ENCODE peak calls at places on chromosomes 1 and 21, in four cellular contexts. S, R, L and N are unnamed samples.

GRCh38 chr1:26666855-26667254 is 29.0 kb upstream of the ARID1A start:
- DNase-seq in S (no peak), L (no peak), R (peak; percentile 39), N (peak; percentile 20)

GRCh38 chr21:15309721-15310120 is 244.9 kb upstream of the NRIP1 start:
- DNase-seq in S (peak; percentile 77), R (no peak), L (no peak), N (no peak)

GRCh38 chr1:11453742-11454442 is 25.1 kb upstream of the DISP3 start:
- DNase-seq in R (no peak), S (no peak), L (no peak), N (no peak)

GRCh38 chr1:30327370-30328099 is 395.9 kb downstream of the MATN1 start:
- DNase-seq in R (no peak), S (no peak), L (no peak), N (no peak)

GRCh38 chr1:87632232-87632631 is 303.6 kb downstream of the LMO4 start:
- DNase-seq in R (no peak), S (no peak), L (no peak), N (no peak)

GRCh38 chr1:152502496-152503180 is 8.0 kb upstream of the LCE5A start:
- DNase-seq in R (no peak), L (no peak), S (peak; percentile 18), N (no peak)

GRCh38 chr1:107670397-107670796 is 294.6 kb downstream of the VAV3 start:
- DNase-seq in R (no peak), S (no peak), L (no peak), N (no peak)

GRCh38 chr21:42818328-42818749 is 61.0 kb downstream of the WDR4 start:
- DNase-seq in S (peak; percentile 46), L (peak; percentile 73), R (peak; percentile 61), N (peak; percentile 60)

GRCh38 chr21:44815852-44816628 is 1.8 kb downstream of the SUMO3 start:
- DNase-seq in S (no peak), R (no peak), L (no peak), N (no peak)

GRCh38 chr1:64172458-64172983 is 30.9 kb upstream of the UBE2U start:
- DNase-seq in S (peak; percentile 67), L (no peak), R (peak; percentile 91), N (peak; percentile 79)

GRCh38 chr1:111944121-111944785 is 45.2 kb downstream of the KCND3 start:
- DNase-seq in R (no peak), L (no peak), S (no peak), N (no peak)

GRCh38 chr1:1167416-1168155 is 6.1 kb upstream of the TTLL10 start:
- DNase-seq in S (no peak), L (peak; percentile 87), R (no peak), N (no peak)

GRCh38 chr1:12087797-12088314 is 24.8 kb downstream of the TNFRSF8 start:
- DNase-seq in L (no peak), R (no peak), S (no peak), N (no peak)

GRCh38 chr1:226002667-226003501 is 3.7 kb upstream of the SDE2 start:
- DNase-seq in R (no peak), L (peak; percentile 51), S (peak; percentile 45), N (no peak)

GRCh38 chr1:184482113-184482512 is 95.3 kb downstream of the C1orf21 start:
- DNase-seq in L (peak; percentile 62), S (peak; percentile 93), R (peak; percentile 88), N (peak; percentile 57)

GRCh38 chr1:18175530-18176377 is 68.2 kb downstream of the IGSF21 start:
- DNase-seq in R (no peak), S (no peak), L (no peak), N (no peak)

GRCh38 chr1:70140894-70141293 is 64.5 kb downstream of the LRRC40 start:
- DNase-seq in L (no peak), S (peak; percentile 24), R (no peak), N (no peak)

GRCh38 chr1:154689063-154689462 is 81.1 kb upstream of the ADAR start:
- DNase-seq in L (no peak), R (no peak), S (no peak), N (no peak)

GRCh38 chr1:247273013-247273412 is 17.1 kb downstream of the VN1R5 start:
- DNase-seq in S (no peak), L (no peak), R (no peak), N (peak; percentile 24)

GRCh38 chr1:211114446-211114845 is 19.5 kb downstream of the KCNH1 start:
- DNase-seq in L (no peak), R (no peak), S (no peak), N (no peak)

GRCh38 chr1:201348211-201348566 is 29.3 kb downstream of the TNNT2 start:
- DNase-seq in S (peak; percentile 45), L (peak; percentile 33), R (peak; percentile 60), N (peak; percentile 39)

GRCh38 chr1:62849031-62849430 is 65.1 kb downstream of the ATG4C start:
- DNase-seq in S (no peak), R (no peak), L (no peak), N (no peak)

GRCh38 chr1:235073331-235073967 is 55.2 kb downstream of the TOMM20 start:
- DNase-seq in L (peak; percentile 88), S (no peak), R (no peak), N (no peak)

GRCh38 chr1:19877821-19878636 is 4.2 kb upstream of the OTUD3 start:
- DNase-seq in S (no peak), R (no peak), L (peak; percentile 42), N (peak; percentile 46)

GRCh38 chr21:37631319-37632117 is 264.9 kb downstream of the DYRK1A start:
- DNase-seq in S (no peak), R (no peak), L (no peak), N (no peak)

GRCh38 chr1:156748670-156749428 is 2.6 kb downstream of the HDGF start:
- DNase-seq in L (peak; percentile 79), S (peak; percentile 72), R (peak; percentile 70), N (peak; percentile 72)

GRCh38 chr1:161777250-161777649 is 11.1 kb downstream of the ATF6 start:
- DNase-seq in R (no peak), S (no peak), L (no peak), N (no peak)

GRCh38 chr1:229378586-229379442 is 36.0 kb upstream of the CCSAP start:
- DNase-seq in R (no peak), S (no peak), L (no peak), N (no peak)

GRCh38 chr1:178417858-178418257 is 78.9 kb downstream of the CLEC20A start:
- DNase-seq in L (no peak), R (peak; percentile 93), S (peak; percentile 45), N (peak; percentile 77)

GRCh38 chr1:2307943-2308342 is 79.8 kb downstream of the SKI start:
- DNase-seq in S (no peak), L (no peak), R (no peak), N (no peak)

GRCh38 chr1:50793521-50793920 is 166.5 kb downstream of the FAF1 start:
- DNase-seq in S (no peak), L (no peak), R (no peak), N (no peak)

GRCh38 chr1:168437821-168438220 is 106.0 kb downstream of the XCL2 start:
- DNase-seq in R (no peak), S (no peak), L (no peak), N (no peak)

GRCh38 chr21:23792300-23792699 is 1815.0 kb downstream of the MRPL39 start:
- DNase-seq in R (no peak), L (no peak), S (no peak), N (no peak)

GRCh38 chr21:36630485-36631206 is 68.3 kb upstream of the SIM2 start:
- DNase-seq in L (peak; percentile 66), R (peak; percentile 36), S (peak; percentile 42), N (peak; percentile 44)

GRCh38 chr1:56491441-56491840 is 87.9 kb downstream of the PLPP3 start:
- DNase-seq in L (no peak), R (peak; percentile 78), S (peak; percentile 57), N (peak; percentile 43)

GRCh38 chr1:115595279-115596079 is 46.3 kb upstream of the VANGL1 start:
- DNase-seq in R (peak; percentile 92), S (peak; percentile 99), L (peak; percentile 79), N (peak; percentile 94)
- H3K4me3 ChIP-seq in R (no peak overlapping the region), S (no peak overlapping the region), L (no peak overlapping the region), N (no peak overlapping the region)

GRCh38 chr1:169484683-169485426 is 889 bp downstream of the SLC19A2 start:
- DNase-seq in L (peak; percentile 57), S (peak; percentile 78), R (peak; percentile 82), N (peak; percentile 89)

GRCh38 chr1:169487153-169487552 is 1.4 kb upstream of the SLC19A2 start:
- DNase-seq in L (no peak), R (no peak), S (no peak), N (peak; percentile 61)

GRCh38 chr1:169486281-169486904 is 649 bp upstream of the SLC19A2 start:
- DNase-seq in S (peak; percentile 86), R (peak; percentile 67), L (no peak), N (peak; percentile 55)

GRCh38 chr1:169484107-169484506 is 1.6 kb downstream of the SLC19A2 start:
- DNase-seq in L (no peak), R (no peak), S (no peak), N (no peak)

DNA sequence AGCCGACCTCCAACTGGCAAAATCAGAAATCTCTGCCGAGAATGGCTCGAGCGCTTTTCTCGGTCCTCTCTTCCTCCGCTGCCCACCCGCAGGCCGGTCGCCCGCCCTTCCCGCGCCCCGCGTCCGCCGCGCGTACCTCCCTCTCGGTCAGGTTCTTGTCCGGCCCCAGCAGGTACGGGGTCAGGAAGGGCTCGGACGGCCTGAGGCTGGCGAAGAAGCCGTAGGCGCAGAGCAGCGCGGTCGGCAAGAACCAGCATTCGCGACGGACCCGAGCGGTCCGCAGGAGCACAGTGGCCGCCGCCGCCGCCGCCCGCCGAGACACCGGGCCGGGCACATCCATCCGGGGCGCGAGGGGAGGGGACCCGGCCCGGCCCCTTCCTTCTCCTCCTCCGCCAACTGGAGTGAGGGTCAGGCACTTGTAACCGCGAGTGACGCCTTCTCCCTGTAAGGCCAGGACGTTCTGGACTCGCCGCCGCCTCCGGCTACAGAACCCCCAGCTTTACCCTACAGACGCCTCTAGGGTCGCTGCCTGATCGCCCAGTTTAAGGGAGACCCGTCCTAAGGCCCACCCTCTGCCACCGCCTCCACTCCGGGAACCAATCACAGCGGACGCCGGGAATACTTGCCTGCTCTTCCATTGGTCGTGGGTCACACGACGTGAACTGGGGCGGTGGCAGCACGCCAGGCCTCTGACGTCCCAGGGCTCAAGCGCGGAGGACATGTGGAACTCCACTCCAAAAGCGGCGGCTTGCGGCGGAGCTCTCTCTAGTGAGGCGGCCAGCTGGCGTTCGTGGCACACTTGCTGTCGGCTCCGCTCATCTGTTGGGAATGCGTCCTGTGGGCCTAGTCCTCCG is at the start of gene SLC19A2:
- DNase-seq in L (peak; percentile 100), R (peak; percentile 100), S (peak; percentile 99), N (peak; percentile 100)
- TF ChIP-seq CTCF in L (no peak), R (peak; percentile 21), S (peak; percentile 44), N (peak; percentile 29)

GRCh38 chr1:21936366-21937031 is 611 bp downstream of the HSPG2 start:
- DNase-seq in S (no peak), R (no peak), L (peak; percentile 40), N (no peak)
- H3K4me3 ChIP-seq in S (peak overlapping the region; percentile 94), R (peak overlapping the region; percentile 72), L (peak overlapping the region; percentile 69), N (peak overlapping the region; percentile 75)

DNA sequence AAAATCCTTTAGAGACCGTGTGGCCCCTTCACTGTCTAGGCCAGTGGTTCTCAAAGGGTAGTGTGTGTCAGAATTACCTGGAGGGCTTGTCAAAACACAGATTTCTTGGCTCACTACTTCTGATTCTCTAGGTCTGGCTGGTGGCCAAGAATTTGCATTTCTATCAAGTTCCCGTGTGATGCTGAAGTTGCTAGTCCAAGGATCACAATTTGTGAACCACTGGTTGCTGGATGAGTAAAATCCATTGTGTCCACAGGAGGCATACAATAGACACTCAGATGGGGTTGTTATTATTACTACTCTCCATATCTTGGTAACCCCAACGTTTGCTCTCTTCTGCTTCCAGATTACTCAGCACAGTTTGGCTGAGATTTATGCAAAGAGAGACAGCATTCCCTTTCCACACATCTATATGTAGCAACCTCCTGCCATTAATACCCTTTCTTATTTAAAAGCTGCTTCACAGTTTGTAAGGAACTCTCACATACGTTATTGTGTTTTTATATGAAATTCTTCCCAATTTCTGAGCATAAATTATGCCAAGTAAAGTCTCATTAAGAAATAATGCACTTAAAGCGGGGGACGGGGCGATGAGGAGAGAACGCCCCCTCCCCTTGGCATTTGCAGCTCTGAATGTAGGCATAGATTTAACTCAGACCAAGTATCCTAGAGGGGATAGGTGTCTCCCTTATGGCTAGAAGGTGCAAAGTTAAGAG is 720 bp upstream of the TMCC2 start:
- DNase-seq in R (peak; percentile 33), S (peak; percentile 77), L (no peak), N (peak; percentile 14)
- TF ChIP-seq CTCF in R (no peak), S (peak; percentile 40), L (no peak), N (no peak)